ENCODE peak calls at places on chromosome 18, in ten cellular contexts. H is OCI-LY7; W is HEK293T; V is HCEC 1CT; P is CD8-positive, alpha-beta T cell; B is NCI-H2081; U is glutamatergic neuron; G is mammary epithelial cell; C is amniotic stem cell; E is NCI-H2029. X is an unnamed sample.

GRCh38 chr18:59052965-59053960 is 86.4 kb upstream of the SEC11C start:
- DNase-seq in E (no peak), U (no peak), C (no peak), H (no peak), B (no peak), G (no peak), P (no peak), V (no peak), W (no peak), X (no peak)

GRCh38 chr18:58336605-58337004 is 292.3 kb downstream of the ALPK2 start:
- DNase-seq in G (no peak), P (no peak), C (no peak), V (peak), B (no peak), U (no peak), E (no peak), H (no peak), W (no peak), X (peak)

GRCh38 chr18:79740741-79741700 is 56.7 kb upstream of the KCNG2 start:
- DNase-seq in W (no peak), P (no peak), B (no peak), G (no peak), C (no peak), H (no peak), U (peak), V (no peak), E (no peak), X (no peak)

GRCh38 chr18:23918395-23919032 is 96.0 kb upstream of the TTC39C start:
- DNase-seq in G (no peak), H (peak), V (peak), C (peak), B (peak), E (peak), W (peak), U (peak), P (peak), X (no peak)

GRCh38 chr18:39942702-39943101 is 2012.3 kb upstream of the PIK3C3 start:
- DNase-seq in H (no peak), B (no peak), V (no peak), E (no peak), C (no peak), U (no peak), G (no peak), P (no peak), W (no peak), X (no peak)

GRCh38 chr18:23284629-23285028 is 149.3 kb downstream of the CABLES1 start:
- DNase-seq in H (no peak), E (no peak), V (no peak), B (no peak), G (peak), P (no peak), W (no peak), U (no peak), C (no peak), X (no peak)

GRCh38 chr18:8998481-8999217 is 103.8 kb upstream of the NDUFV2 start:
- DNase-seq in B (no peak), H (no peak), P (no peak), E (no peak), W (no peak), C (no peak), U (no peak), V (peak), G (no peak), X (no peak)

GRCh38 chr18:67509711-67510110 is 6.8 kb downstream of the DSEL start:
- DNase-seq in V (peak), E (no peak), W (no peak), H (no peak), G (no peak), P (no peak), U (no peak), B (no peak), C (peak), X (no peak)

GRCh38 chr18:28120811-28121210 is 56.1 kb downstream of the CDH2 start:
- DNase-seq in B (no peak), E (no peak), H (no peak), C (no peak), W (no peak), G (no peak), P (no peak), V (no peak), U (no peak), X (no peak)

GRCh38 chr18:29406996-29407395 is 1230.1 kb upstream of the CDH2 start:
- DNase-seq in P (no peak), U (no peak), W (no peak), G (no peak), H (no peak), C (no peak), B (no peak), E (no peak), V (no peak), X (no peak)

GRCh38 chr18:13726972-13727331 is 479 bp downstream of the RNMT start:
- DNase-seq in C (peak), U (no peak), P (peak), E (no peak), H (peak), W (peak), V (peak), G (peak), B (peak), X (peak)

GRCh38 chr18:5966514-5966913 is 71.2 kb upstream of the TMEM200C start:
- DNase-seq in H (no peak), C (no peak), W (no peak), V (no peak), G (no peak), P (no peak), U (no peak), B (no peak), E (no peak), X (no peak)

GRCh38 chr18:21997207-21998143 is 171.9 kb upstream of the GATA6 start:
- DNase-seq in C (no peak), E (no peak), P (no peak), V (peak), U (no peak), H (peak), B (peak), G (peak), W (peak), X (peak)

GRCh38 chr18:70450658-70451253 is 161.9 kb downstream of the SOCS6 start:
- DNase-seq in C (no peak), U (no peak), H (no peak), V (peak), W (peak), B (no peak), G (no peak), E (no peak), P (no peak), X (no peak)

GRCh38 chr18:37309059-37309458 is 256.5 kb downstream of the CELF4 start:
- DNase-seq in V (no peak), H (no peak), C (no peak), W (no peak), P (no peak), B (peak), U (no peak), E (no peak), G (peak), X (peak)

GRCh38 chr18:2325308-2325849 is 245.9 kb downstream of the METTL4 start:
- DNase-seq in H (no peak), E (no peak), B (no peak), U (no peak), V (no peak), W (no peak), P (no peak), G (peak), C (no peak), X (peak)

GRCh38 chr18:14100503-14101286 is 31.5 kb downstream of the ZNF519 start:
- DNase-seq in W (no peak), U (no peak), G (no peak), E (no peak), C (no peak), H (no peak), P (no peak), B (no peak), V (no peak), X (no peak)

GRCh38 chr18:32688821-32689220 is 84.0 kb downstream of the KLHL14 start:
- DNase-seq in C (no peak), V (no peak), W (no peak), U (no peak), P (no peak), H (no peak), G (peak), B (no peak), E (no peak), X (peak)

GRCh38 chr18:4453712-4454547 is 1.2 kb downstream of the DLGAP1 start:
- DNase-seq in U (peak), E (no peak), P (no peak), V (no peak), C (no peak), G (no peak), B (no peak), W (no peak), H (no peak), X (no peak)

GRCh38 chr18:78297048-78297447 is 682.6 kb upstream of the SALL3 start:
- DNase-seq in V (no peak), C (no peak), E (no peak), B (no peak), W (no peak), P (no peak), U (no peak), H (no peak), G (no peak), X (no peak)

GRCh38 chr18:11162889-11163288 is 13.5 kb upstream of the PIEZO2 start:
- DNase-seq in E (no peak), B (no peak), U (no peak), G (no peak), P (no peak), H (no peak), W (no peak), V (no peak), C (no peak), X (no peak)

GRCh38 chr18:23277399-23277798 is 142.1 kb downstream of the CABLES1 start:
- DNase-seq in C (no peak), V (no peak), E (no peak), P (no peak), U (no peak), W (no peak), H (no peak), B (no peak), G (peak), X (peak)

GRCh38 chr18:48902856-48903601 is 47.7 kb downstream of the SMAD7 start:
- DNase-seq in B (no peak), E (no peak), G (no peak), W (no peak), U (no peak), V (no peak), H (no peak), P (no peak), C (no peak), X (no peak)

GRCh38 chr18:41075212-41075611 is 879.8 kb upstream of the PIK3C3 start:
- DNase-seq in G (peak), V (no peak), H (no peak), C (peak), B (no peak), W (no peak), P (no peak), U (no peak), E (no peak), X (peak)

GRCh38 chr18:9333441-9334350 is 877 bp upstream of the TWSG1 start:
- DNase-seq in C (peak), P (no peak), B (peak), W (peak), E (no peak), V (no peak), H (no peak), G (no peak), U (peak), X (no peak)

GRCh38 chr18:36078751-36079529 is 11.6 kb upstream of the RPRD1A start:
- DNase-seq in H (no peak), B (no peak), V (peak), C (no peak), E (no peak), G (peak), W (no peak), U (no peak), P (no peak), X (no peak)

X was measured in foreskin keratinocyte.